ENCODE peak calls at places on chromosomes 13 and 19, in six cellular contexts. J is H9, Z is mesendoderm, V is IMR-90, R is neuronal stem cell, B is H1. I is an unnamed sample. For H3K4me1, the result is how much of the 10 kb centered on the place peaks cover.

GRCh38 chr19:38055040-38055439 is 148.0 kb downstream of the SIPA1L3 start:
- DNase-seq in V (no peak), R (no peak), Z (peak), B (no peak), J (no peak), I (no peak)

GRCh38 chr19:14419038-14419813 is at the start of gene DDX39A:
- DNase-seq in Z (peak), J (peak), V (peak), B (peak), R (peak), I (peak)

GRCh38 chr19:37999309-38000213 is 92.6 kb downstream of the SIPA1L3 start:
- DNase-seq in J (no peak), R (no peak), V (peak), B (no peak), Z (no peak), I (peak)

GRCh38 chr19:9847087-9847671 is 12.1 kb downstream of the PIN1 start:
- DNase-seq in R (no peak), V (peak), J (peak), B (peak), Z (peak), I (peak)

GRCh38 chr19:23998568-23998967 is 83.9 kb downstream of the ZNF726 start:
- DNase-seq in B (no peak), V (no peak), R (no peak), J (no peak), Z (no peak), I (no peak)

GRCh38 chr19:45340899-45341453 is 426 bp downstream of the KLC3 start:
- DNase-seq in R (no peak), V (peak), Z (peak), J (peak), B (no peak), I (peak)

GRCh38 chr13:110042253-110042652 is 255.9 kb upstream of the IRS2 start:
- DNase-seq in V (peak), J (no peak), R (no peak), Z (no peak), B (no peak), I (peak)

GRCh38 chr19:31054430-31054829 is 294.8 kb downstream of the TSHZ3 start:
- DNase-seq in R (peak), Z (peak), J (peak), B (peak), V (peak), I (peak)

GRCh38 chr13:94712287-94712811 is at the start of gene SOX21:
- DNase-seq in J (peak), B (no peak), V (no peak), R (no peak), Z (peak), I (no peak)

GRCh38 chr13:48006396-48006795 is 5.3 kb upstream of the SUCLA2 start:
- DNase-seq in R (no peak), V (no peak), Z (no peak), J (no peak), B (no peak), I (no peak)

GRCh38 chr13:99323488-99323887 is 16.3 kb upstream of the GPR183 start:
- DNase-seq in B (no peak), R (no peak), V (peak), Z (no peak), J (no peak), I (peak)

GRCh38 chr19:48975947-48976847 is 11.1 kb downstream of the FTL start:
- DNase-seq in R (no peak), Z (peak), B (no peak), V (no peak), J (no peak), I (peak)

GRCh38 chr19:33374406-33374703 is 846 bp downstream of the CEBPG start:
- DNase-seq in Z (peak), B (no peak), J (no peak), V (peak), R (no peak), I (peak)

GRCh38 chr13:65032825-65033224 is 2197.3 kb downstream of the PCDH9 start:
- DNase-seq in V (no peak), J (no peak), B (no peak), Z (no peak), R (no peak), I (no peak)

GRCh38 chr19:1685046-1685445 is 32.6 kb upstream of the TCF3 start:
- DNase-seq in B (no peak), J (no peak), Z (no peak), V (no peak), R (no peak), I (no peak)

GRCh38 chr19:13841339-13842293 is 35.3 kb upstream of the NANOS3 start:
- DNase-seq in B (no peak), R (no peak), J (peak), V (no peak), Z (no peak), I (peak)

GRCh38 chr19:50646074-50646807 is 3.0 kb upstream of the C19orf81 start:
- DNase-seq in J (no peak), Z (no peak), V (peak), R (no peak), B (no peak), I (no peak)

GRCh38 chr13:97911311-97912138 is 42.0 kb upstream of the IPO5 start:
- DNase-seq in J (peak), V (peak), R (no peak), Z (peak), B (no peak), I (no peak)

GRCh38 chr13:50140153-50140552 is 124.9 kb downstream of the KCNRG start:
- DNase-seq in J (no peak), R (no peak), Z (no peak), B (no peak), V (no peak), I (no peak)

GRCh38 chr19:55687281-55688172 is 12.5 kb downstream of the EPN1 start:
- DNase-seq in B (no peak), Z (no peak), J (no peak), R (no peak), V (no peak), I (no peak)

GRCh38 chr13:108086678-108087077 is 128.7 kb downstream of the LIG4 start:
- DNase-seq in J (peak), V (peak), B (no peak), R (no peak), Z (peak), I (peak)

GRCh38 chr13:48304132-48304876 is 753 bp downstream of the RB1 start:
- DNase-seq in B (no peak), Z (no peak), J (no peak), R (peak), V (peak), I (peak)

GRCh38 chr13:20188649-20189553 is 3.8 kb downstream of the GJB2 start:
- DNase-seq in B (no peak), J (peak), V (no peak), R (no peak), Z (peak), I (no peak)

GRCh38 chr13:100506600-100507422 is 81.8 kb downstream of the GGACT start:
- DNase-seq in R (no peak), V (no peak), J (no peak), Z (no peak), B (no peak), I (no peak)

GRCh38 chr13:30861836-30862467 is 44.1 kb upstream of the MEDAG start:
- DNase-seq in Z (no peak), R (no peak), B (no peak), J (no peak), V (no peak), I (no peak)

GRCh38 chr13:30863796-30864195 is 42.3 kb upstream of the MEDAG start:
- DNase-seq in V (no peak), B (no peak), R (no peak), J (peak), Z (peak), I (no peak)

GRCh38 chr13:30861163-30861562 is 44.9 kb upstream of the MEDAG start:
- DNase-seq in B (no peak), J (no peak), V (no peak), Z (no peak), R (no peak), I (no peak)

GRCh38 chr13:30863231-30863630 is 42.8 kb upstream of the MEDAG start:
- DNase-seq in R (no peak), J (peak), V (no peak), Z (peak), B (peak), I (no peak)

GRCh38 chr13:30862707-30863106 is 43.4 kb upstream of the MEDAG start:
- DNase-seq in R (no peak), Z (peak), V (no peak), B (no peak), J (no peak), I (no peak)
- H2BK5ac ChIP-seq in R (no peak), Z (no peak), V (peak), B (no peak), J (no peak), I (no peak)

DNA sequence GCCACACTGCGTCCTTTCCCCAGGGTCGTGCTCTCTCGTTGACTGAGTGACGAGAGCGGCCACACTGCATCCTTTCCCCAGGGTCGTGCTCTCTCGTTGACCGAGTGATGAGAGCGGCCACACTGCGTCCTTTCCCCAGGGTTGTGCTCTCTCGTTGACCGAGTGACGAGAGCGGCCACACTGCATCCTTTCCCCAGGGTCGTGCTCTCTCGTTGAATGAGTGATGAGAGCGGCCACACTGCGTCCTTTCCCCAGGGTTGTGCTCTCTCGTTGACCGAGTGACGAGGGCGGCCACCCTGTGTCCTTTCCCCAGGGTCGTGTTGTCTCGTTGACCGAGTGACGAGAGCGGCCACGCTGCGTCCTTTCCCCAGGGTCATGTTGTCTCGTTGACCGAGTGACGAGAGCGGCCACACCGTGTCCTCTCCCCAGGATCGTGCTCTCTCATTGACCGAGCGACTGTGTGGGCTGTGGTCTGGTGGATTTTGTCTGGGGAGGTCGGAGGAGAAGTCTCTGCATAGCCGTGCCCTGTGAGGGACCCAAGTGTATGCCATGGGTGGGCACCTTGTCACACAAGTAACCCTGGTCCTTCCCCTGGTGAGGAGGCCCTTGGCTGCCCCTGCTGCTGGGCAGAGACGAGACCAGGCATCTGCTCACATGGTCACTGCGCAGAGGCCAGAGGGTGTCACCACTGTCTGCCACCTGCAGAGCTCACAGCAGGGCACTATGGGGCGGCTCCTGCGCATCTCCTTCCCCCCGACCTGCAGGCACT is 107.7 kb downstream of the KDM4B start:
- DNase-seq in R (no peak), V (no peak), B (no peak), J (no peak), Z (no peak), I (no peak)
- H3K4me1 ChIP-seq in R (under half), V (under half), B (under half), J (under half), Z (under half), I (under half)

GRCh38 chr13:57470491-57470890 is 161.1 kb upstream of the PCDH17 start:
- DNase-seq in J (no peak), V (no peak), Z (no peak), R (no peak), B (no peak), I (no peak)
- H2BK15ac ChIP-seq in J (no peak), V (no peak), Z (no peak), R (no peak), B (no peak), I (no peak)

GRCh38 chr19:40614595-40615411 is 13.6 kb downstream of the LTBP4 start:
- DNase-seq in R (peak), J (peak), V (peak), B (no peak), Z (peak), I (peak)
- H2BK5ac ChIP-seq in R (peak), J (no peak), V (peak), B (peak), Z (peak), I (no peak)

GRCh38 chr19:8449830-8450229 is 5.1 kb downstream of the HNRNPM start:
- DNase-seq in V (no peak), B (no peak), R (no peak), Z (peak), J (peak), I (no peak)
- H3K4me1 ChIP-seq in V (under half), B (under half), R (under half), Z (under half), J (under half), I (under half)

DNA sequence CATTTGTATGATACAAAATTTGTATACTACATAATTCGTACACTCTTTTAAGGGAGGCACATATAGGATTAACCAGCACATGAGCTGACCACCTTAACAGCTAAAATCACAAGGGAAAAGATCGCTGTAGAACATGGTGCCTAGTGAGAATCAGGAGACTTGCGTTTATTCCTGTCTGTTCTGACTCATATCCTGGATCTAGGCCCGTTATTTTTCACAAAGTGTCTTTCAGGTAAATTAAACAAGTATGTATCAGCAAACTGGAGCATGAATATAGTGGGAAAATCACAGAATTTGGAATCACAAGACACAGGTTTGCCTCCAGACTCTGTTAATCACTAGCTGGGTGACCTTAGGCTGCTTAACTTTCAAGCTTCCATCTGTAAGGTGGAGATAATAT is 47.5 kb upstream of the ESD start:
- DNase-seq in Z (no peak), J (no peak), R (no peak), V (peak), B (no peak), I (peak)
- H2BK15ac ChIP-seq in Z (no peak), J (no peak), R (no peak), V (no peak), B (no peak), I (no peak)

DNA sequence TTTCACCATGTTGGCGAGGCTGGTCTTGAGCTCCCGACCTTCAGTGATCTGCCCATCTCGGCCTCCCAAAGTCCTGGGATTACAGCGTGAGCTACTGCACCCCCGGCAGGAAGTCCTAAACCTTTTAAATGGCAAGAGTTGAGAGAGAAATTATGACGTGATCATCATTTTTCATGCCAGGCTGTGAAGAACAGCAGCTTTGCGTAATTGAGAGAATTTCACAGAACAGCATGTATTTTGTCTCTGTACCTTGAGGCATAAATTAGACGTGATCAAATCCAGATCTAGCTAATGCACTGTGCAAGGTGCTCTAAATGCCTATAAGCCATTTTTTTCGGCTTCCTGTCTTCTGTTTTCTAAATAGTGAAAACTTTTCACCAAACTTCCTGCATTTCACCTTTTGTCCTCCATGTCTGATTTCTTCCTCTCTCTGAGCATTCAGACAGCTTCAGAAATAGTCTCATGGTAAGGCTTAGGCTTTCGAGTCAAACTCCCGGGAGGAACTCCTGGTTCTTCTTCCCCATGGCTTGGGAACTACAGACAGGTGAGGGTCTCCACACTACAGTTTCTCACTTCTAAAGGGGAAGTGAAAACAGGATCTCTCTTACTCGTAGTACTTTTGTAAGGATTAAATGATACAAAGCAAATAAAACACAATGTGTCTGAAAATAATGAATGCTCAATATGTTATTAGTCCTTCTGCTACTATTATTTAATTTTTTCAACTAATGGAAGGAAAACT is 51.0 kb downstream of the WDFY2 start:
- DNase-seq in J (no peak), Z (no peak), V (no peak), R (no peak), B (no peak), I (no peak)
- H2BK5ac ChIP-seq in J (no peak), Z (no peak), V (no peak), R (no peak), B (no peak), I (no peak)

DNA sequence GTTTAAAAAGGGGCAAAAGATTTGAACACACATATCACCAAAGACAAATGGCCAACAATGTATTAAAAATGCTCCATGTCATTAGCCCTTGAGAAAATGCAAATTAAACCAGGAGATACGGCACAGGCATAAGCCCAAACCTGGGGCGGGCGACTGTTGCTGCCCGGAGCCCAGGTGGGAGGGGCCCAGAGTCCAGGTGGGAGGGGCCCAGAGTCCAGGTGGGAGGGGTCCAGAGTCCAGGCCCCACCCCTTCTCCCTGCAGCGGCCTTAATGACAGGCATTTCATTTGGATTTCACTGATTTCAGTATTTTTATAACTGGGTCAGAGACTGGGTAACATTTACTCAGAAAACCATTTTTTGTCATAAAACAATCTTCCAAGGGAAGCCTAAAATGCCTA is 78.2 kb downstream of the RASA3 start:
- DNase-seq in R (no peak), J (no peak), B (no peak), Z (peak), V (no peak), I (no peak)
- H3K4me1 ChIP-seq in R (under half), J (under half), B (under half), Z (under half), V (under half), I (half or more)

DNA sequence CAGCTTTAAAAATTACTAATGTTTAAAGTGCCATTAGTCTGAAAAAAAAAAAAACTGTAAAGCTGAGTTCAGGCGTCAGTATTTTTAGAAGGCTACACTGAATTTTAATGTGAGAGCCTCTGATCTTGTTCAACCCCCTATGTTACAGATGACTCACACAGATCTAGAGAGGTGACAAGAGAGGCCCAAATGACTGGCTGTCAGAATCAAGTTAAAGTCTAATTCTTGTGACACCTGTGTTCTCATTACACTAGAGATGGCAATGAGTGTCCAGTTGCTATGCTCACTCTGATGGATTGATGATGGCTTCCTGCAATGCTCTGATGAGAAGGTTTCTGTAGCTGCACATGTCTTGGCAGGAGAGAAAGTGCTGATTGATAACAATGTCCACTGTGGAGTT is 203.5 kb upstream of the OBI1 start:
- DNase-seq in R (no peak), Z (no peak), V (no peak), B (no peak), J (no peak), I (no peak)
- H2BK15ac ChIP-seq in R (no peak), Z (no peak), V (no peak), B (no peak), J (no peak), I (no peak)